ENCODE peak calls at places on chromosomes 5 and 9, in ten cellular contexts. E is A549, S is tibial nerve, X is lower leg skin, M is GM12891, Z is uterus, L is adrenal gland, B is gastrocnemius medialis, D is ovary, J is IMR-90. I is an unnamed sample.

GRCh38 chr5:125046838-125047237 is 300.4 kb upstream of the ZNF608 start:
- DNase-seq in E (no peak), S (no peak), X (no peak), M (no peak), Z (no peak), L (peak; percentile 38), B (no peak), D (no peak), J (no peak), I (no peak)

GRCh38 chr9:16704489-16705111 is 165.9 kb downstream of the BNC2 start:
- DNase-seq in E (peak; percentile 43), S (peak; percentile 31), X (no peak), M (no peak), Z (peak; percentile 67), L (peak; percentile 50), B (peak; percentile 11), D (peak; percentile 78), J (peak; percentile 80), I (no peak)

GRCh38 chr5:177474094-177474493 is 660 bp upstream of the DBN1 start:
- DNase-seq in E (no peak), S (no peak), X (no peak), M (no peak), Z (peak; percentile 25), L (no peak), B (no peak), D (no peak), J (no peak), I (no peak)

GRCh38 chr5:159203351-159203750 is 6.0 kb downstream of the RNF145 start:
- DNase-seq in E (no peak), S (no peak), X (no peak), M (no peak), Z (no peak), L (no peak), B (no peak), D (no peak), J (no peak), I (no peak)

GRCh38 chr5:179866241-179867078 is 7.8 kb upstream of the MRNIP start:
- DNase-seq in E (no peak), S (no peak), X (no peak), M (peak; percentile 71), Z (no peak), L (no peak), B (no peak), D (no peak), J (no peak), I (no peak)

GRCh38 chr5:52024363-52024762 is 641.1 kb downstream of the ISL1 start:
- DNase-seq in E (no peak), S (no peak), X (no peak), M (no peak), Z (no peak), L (no peak), B (no peak), D (no peak), J (no peak), I (peak; percentile 0)

GRCh38 chr9:2722715-2723114 is 5.4 kb downstream of the KCNV2 start:
- DNase-seq in E (no peak), S (no peak), X (no peak), M (no peak), Z (no peak), L (no peak), B (peak; percentile 66), D (no peak), J (peak; percentile 59), I (no peak)

GRCh38 chr5:181059297-181060230 is 19.5 kb downstream of the BTNL9 start:
- DNase-seq in E (no peak), S (no peak), X (no peak), M (peak; percentile 41), Z (no peak), L (no peak), B (no peak), D (no peak), J (no peak), I (no peak)

GRCh38 chr5:177489119-177489716 is 8.2 kb downstream of the PDLIM7 start:
- DNase-seq in E (no peak), S (no peak), X (no peak), M (no peak), Z (no peak), L (no peak), B (no peak), D (no peak), J (no peak), I (no peak)

GRCh38 chr5:116495786-116496185 is 78.8 kb downstream of the SEMA6A start:
- DNase-seq in E (no peak), S (no peak), X (no peak), M (no peak), Z (no peak), L (no peak), B (no peak), D (no peak), J (no peak), I (no peak)

GRCh38 chr5:90305022-90305720 is 104.4 kb downstream of the CETN3 start:
- DNase-seq in E (no peak), S (no peak), X (no peak), M (no peak), Z (no peak), L (no peak), B (no peak), D (no peak), J (no peak), I (no peak)

GRCh38 chr9:136363106-136363605 is 388 bp downstream of the DNLZ start:
- DNase-seq in E (peak; percentile 82), S (peak; percentile 95), X (peak; percentile 95), M (peak; percentile 100), Z (peak; percentile 98), L (peak; percentile 98), B (peak; percentile 96), D (peak; percentile 96), J (peak; percentile 91), I (peak; percentile 100)
- TF ChIP-seq POLR2A in E (peak; percentile 76), S (no peak), X (no peak), M (peak; percentile 65), Z (no peak), L (peak; percentile 71), B (peak; percentile 93), D (peak; percentile 75), J (peak; percentile 75), I (no peak)

GRCh38 chr5:149543361-149544198 is 7.7 kb downstream of the CSNK1A1 start:
- DNase-seq in E (no peak), S (no peak), X (no peak), M (no peak), Z (no peak), L (no peak), B (no peak), D (no peak), J (no peak), I (no peak)
- TF ChIP-seq POLR2A in E (no peak), S (no peak), X (no peak), M (no peak), Z (no peak), L (no peak), B (no peak), D (no peak), J (peak; percentile 49), I (no peak)

GRCh38 chr9:133065070-133065388 is 3.2 kb downstream of the CEL start:
- DNase-seq in E (no peak), S (no peak), X (no peak), M (no peak), Z (no peak), L (no peak), B (no peak), D (no peak), J (no peak), I (no peak)
- TF ChIP-seq POLR2A in E (no peak), S (no peak), X (no peak), M (no peak), Z (no peak), L (no peak), B (no peak), D (no peak), J (no peak), I (no peak)

DNA sequence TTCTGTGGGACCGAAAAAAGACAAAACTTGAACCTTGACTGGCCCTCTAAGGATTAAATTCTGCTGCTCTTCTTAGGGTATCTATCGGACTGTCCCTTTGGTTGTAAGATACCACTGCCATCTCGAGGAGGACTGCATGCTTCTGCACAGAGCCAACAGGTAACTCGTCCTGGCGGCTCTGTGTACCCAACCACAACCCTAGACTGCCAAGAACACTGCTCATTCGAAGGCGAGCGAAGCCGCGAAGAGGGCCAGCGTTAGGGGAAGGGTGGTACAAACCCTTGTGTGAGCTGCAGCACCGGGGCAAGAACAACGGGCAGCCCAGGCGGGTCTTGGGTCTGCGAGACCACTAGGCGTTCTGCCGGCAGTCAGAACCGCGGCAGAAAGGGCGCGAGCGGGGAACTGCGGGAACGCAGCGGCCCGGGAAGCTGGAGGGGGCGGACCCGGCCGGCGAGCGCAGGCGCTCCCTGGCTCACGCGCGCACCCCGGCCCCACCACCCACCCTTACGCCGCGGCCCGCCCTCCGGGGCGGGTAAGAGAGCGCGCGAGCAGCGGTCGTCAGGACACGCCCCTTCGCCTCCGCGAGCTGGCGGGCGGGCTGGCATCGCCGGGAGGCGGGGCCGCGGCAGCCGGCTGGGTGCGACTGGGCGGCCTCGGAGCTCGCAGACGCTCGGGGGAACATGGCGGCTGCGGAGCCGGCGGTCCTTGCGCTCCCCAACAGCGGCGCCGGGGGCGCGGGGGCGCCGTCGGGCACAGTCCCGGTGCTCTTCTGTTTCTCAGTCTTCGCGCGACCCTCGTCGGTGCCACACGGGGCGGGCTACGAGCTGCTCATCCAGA is at the start of gene ISOC1:
- DNase-seq in E (peak; percentile 73), S (peak; percentile 78), X (peak; percentile 80), M (peak; percentile 80), Z (peak; percentile 91), L (peak; percentile 93), B (peak; percentile 68), D (peak; percentile 89), J (peak; percentile 86), I (peak; percentile 88)
- TF ChIP-seq POLR2A in E (peak; percentile 76), S (peak; percentile 87), X (no peak), M (peak; percentile 63), Z (peak; percentile 89), L (peak; percentile 68), B (peak; percentile 80), D (peak; percentile 50), J (peak; percentile 69), I (peak; percentile 73)

I was measured in H54.